ENCODE peak calls at places on chromosomes 1 and 21, in six cellular contexts. One of them, this sample, is unnamed.

GRCh38 chr1:28915036-28915895 is 897 bp downstream of the EPB41 start:
- DNase-seq in body of pancreas: peak
- DNase-seq in spleen: peak
- DNase-seq in bronchial epithelial cell: peak
- DNase-seq in naive thymus-derived CD4-positive, alpha-beta T cell: peak
- DNase-seq in colonic mucosa: peak
- DNase-seq in this sample: peak

GRCh38 chr1:108561731-108562326 is 1.9 kb downstream of the EEIG2 start:
- DNase-seq in bronchial epithelial cell: peak
- DNase-seq in naive thymus-derived CD4-positive, alpha-beta T cell: peak
- DNase-seq in colonic mucosa: peak
- DNase-seq in spleen: peak
- DNase-seq in body of pancreas: peak
- DNase-seq in this sample: peak

GRCh38 chr21:33029975-33030461 is 4.3 kb downstream of the OLIG2 start:
- DNase-seq in naive thymus-derived CD4-positive, alpha-beta T cell: no peak
- DNase-seq in bronchial epithelial cell: no peak
- DNase-seq in colonic mucosa: no peak
- DNase-seq in spleen: no peak
- DNase-seq in body of pancreas: no peak
- DNase-seq in this sample: no peak

GRCh38 chr1:223731076-223731770 is 18.9 kb downstream of the CAPN2 start:
- DNase-seq in colonic mucosa: peak
- DNase-seq in naive thymus-derived CD4-positive, alpha-beta T cell: no peak
- DNase-seq in body of pancreas: no peak
- DNase-seq in spleen: no peak
- DNase-seq in bronchial epithelial cell: peak
- DNase-seq in this sample: no peak

GRCh38 chr1:65964123-65964522 is 171.4 kb downstream of the PDE4B start:
- DNase-seq in bronchial epithelial cell: no peak
- DNase-seq in spleen: no peak
- DNase-seq in colonic mucosa: no peak
- DNase-seq in naive thymus-derived CD4-positive, alpha-beta T cell: no peak
- DNase-seq in body of pancreas: no peak
- DNase-seq in this sample: no peak

GRCh38 chr1:60679524-60679923 is 402.8 kb upstream of the NFIA start:
- DNase-seq in body of pancreas: no peak
- DNase-seq in bronchial epithelial cell: no peak
- DNase-seq in spleen: no peak
- DNase-seq in naive thymus-derived CD4-positive, alpha-beta T cell: no peak
- DNase-seq in colonic mucosa: no peak
- DNase-seq in this sample: peak

GRCh38 chr21:35965699-35966098 is 94.6 kb downstream of the SETD4 start:
- DNase-seq in colonic mucosa: no peak
- DNase-seq in bronchial epithelial cell: peak
- DNase-seq in naive thymus-derived CD4-positive, alpha-beta T cell: no peak
- DNase-seq in spleen: no peak
- DNase-seq in body of pancreas: peak
- DNase-seq in this sample: no peak

GRCh38 chr1:27539901-27540861 is 50.2 kb upstream of the WASF2 start:
- DNase-seq in body of pancreas: no peak
- DNase-seq in colonic mucosa: peak
- DNase-seq in naive thymus-derived CD4-positive, alpha-beta T cell: no peak
- DNase-seq in bronchial epithelial cell: peak
- DNase-seq in spleen: no peak
- DNase-seq in this sample: no peak

GRCh38 chr21:42747267-42747701 is 93.9 kb downstream of the PDE9A start:
- DNase-seq in body of pancreas: no peak
- DNase-seq in colonic mucosa: no peak
- DNase-seq in bronchial epithelial cell: no peak
- DNase-seq in naive thymus-derived CD4-positive, alpha-beta T cell: no peak
- DNase-seq in spleen: peak
- DNase-seq in this sample: peak

GRCh38 chr1:43619314-43619790 is 30.6 kb upstream of the KDM4A start:
- DNase-seq in naive thymus-derived CD4-positive, alpha-beta T cell: no peak
- DNase-seq in bronchial epithelial cell: no peak
- DNase-seq in spleen: no peak
- DNase-seq in colonic mucosa: no peak
- DNase-seq in body of pancreas: no peak
- DNase-seq in this sample: no peak

GRCh38 chr1:186740324-186740723 is 60.1 kb upstream of the PTGS2 start:
- DNase-seq in colonic mucosa: no peak
- DNase-seq in spleen: no peak
- DNase-seq in naive thymus-derived CD4-positive, alpha-beta T cell: no peak
- DNase-seq in body of pancreas: no peak
- DNase-seq in bronchial epithelial cell: no peak
- DNase-seq in this sample: no peak

GRCh38 chr1:30318864-30319718 is 404.3 kb downstream of the MATN1 start:
- DNase-seq in colonic mucosa: no peak
- DNase-seq in spleen: peak
- DNase-seq in bronchial epithelial cell: no peak
- DNase-seq in body of pancreas: no peak
- DNase-seq in naive thymus-derived CD4-positive, alpha-beta T cell: no peak
- DNase-seq in this sample: no peak

GRCh38 chr1:227166559-227166958 is 151.7 kb downstream of the CDC42BPA start:
- DNase-seq in spleen: no peak
- DNase-seq in body of pancreas: no peak
- DNase-seq in bronchial epithelial cell: no peak
- DNase-seq in naive thymus-derived CD4-positive, alpha-beta T cell: no peak
- DNase-seq in colonic mucosa: no peak
- DNase-seq in this sample: peak

GRCh38 chr21:36425286-36425685 is 40.1 kb downstream of the CHAF1B start:
- DNase-seq in spleen: no peak
- DNase-seq in body of pancreas: no peak
- DNase-seq in naive thymus-derived CD4-positive, alpha-beta T cell: no peak
- DNase-seq in colonic mucosa: no peak
- DNase-seq in bronchial epithelial cell: no peak
- DNase-seq in this sample: no peak

GRCh38 chr1:60746278-60746761 is 336.0 kb upstream of the NFIA start:
- DNase-seq in naive thymus-derived CD4-positive, alpha-beta T cell: no peak
- DNase-seq in spleen: no peak
- DNase-seq in body of pancreas: no peak
- DNase-seq in bronchial epithelial cell: no peak
- DNase-seq in colonic mucosa: no peak
- DNase-seq in this sample: no peak

GRCh38 chr1:4847731-4848130 is 193.3 kb downstream of the AJAP1 start:
- DNase-seq in naive thymus-derived CD4-positive, alpha-beta T cell: no peak
- DNase-seq in spleen: no peak
- DNase-seq in body of pancreas: peak
- DNase-seq in colonic mucosa: no peak
- DNase-seq in bronchial epithelial cell: no peak
- DNase-seq in this sample: no peak

GRCh38 chr1:233295775-233296322 is 324 bp upstream of the PCNX2 start:
- DNase-seq in bronchial epithelial cell: no peak
- DNase-seq in body of pancreas: no peak
- DNase-seq in colonic mucosa: no peak
- DNase-seq in spleen: no peak
- DNase-seq in naive thymus-derived CD4-positive, alpha-beta T cell: no peak
- DNase-seq in this sample: no peak

GRCh38 chr1:21783679-21784603 is 992 bp upstream of the USP48 start:
- DNase-seq in body of pancreas: peak
- DNase-seq in spleen: peak
- DNase-seq in naive thymus-derived CD4-positive, alpha-beta T cell: no peak
- DNase-seq in colonic mucosa: peak
- DNase-seq in bronchial epithelial cell: no peak
- DNase-seq in this sample: peak

GRCh38 chr1:32372149-32372756 is 9.9 kb downstream of the TSSK3 start:
- DNase-seq in bronchial epithelial cell: no peak
- DNase-seq in colonic mucosa: no peak
- DNase-seq in spleen: no peak
- DNase-seq in body of pancreas: no peak
- DNase-seq in naive thymus-derived CD4-positive, alpha-beta T cell: peak
- DNase-seq in this sample: no peak

GRCh38 chr1:153779781-153780541 is 4.8 kb downstream of the SLC27A3 start:
- DNase-seq in colonic mucosa: no peak
- DNase-seq in naive thymus-derived CD4-positive, alpha-beta T cell: no peak
- DNase-seq in spleen: no peak
- DNase-seq in bronchial epithelial cell: no peak
- DNase-seq in body of pancreas: peak
- DNase-seq in this sample: no peak

GRCh38 chr1:145729661-145730436 is 10.6 kb downstream of the CD160 start:
- DNase-seq in naive thymus-derived CD4-positive, alpha-beta T cell: no peak
- DNase-seq in body of pancreas: no peak
- DNase-seq in spleen: no peak
- DNase-seq in colonic mucosa: no peak
- DNase-seq in bronchial epithelial cell: no peak
- DNase-seq in this sample: no peak

GRCh38 chr1:90007979-90008404 is 13.1 kb downstream of the ZNF326 start:
- DNase-seq in naive thymus-derived CD4-positive, alpha-beta T cell: no peak
- DNase-seq in spleen: no peak
- DNase-seq in colonic mucosa: no peak
- DNase-seq in bronchial epithelial cell: no peak
- DNase-seq in body of pancreas: no peak
- DNase-seq in this sample: no peak

GRCh38 chr1:12143631-12144155 is 23.1 kb upstream of the TNFRSF1B start:
- DNase-seq in colonic mucosa: peak
- DNase-seq in naive thymus-derived CD4-positive, alpha-beta T cell: no peak
- DNase-seq in body of pancreas: peak
- DNase-seq in bronchial epithelial cell: peak
- DNase-seq in spleen: peak
- DNase-seq in this sample: no peak

GRCh38 chr1:203126151-203126865 is 1.2 kb upstream of the ADORA1 start:
- DNase-seq in bronchial epithelial cell: peak
- DNase-seq in spleen: peak
- DNase-seq in colonic mucosa: no peak
- DNase-seq in naive thymus-derived CD4-positive, alpha-beta T cell: peak
- DNase-seq in body of pancreas: no peak
- DNase-seq in this sample: no peak
- H3K4me3 ChIP-seq in bronchial epithelial cell: no peak
- H3K4me3 ChIP-seq in spleen: no peak
- H3K4me3 ChIP-seq in colonic mucosa: no peak
- H3K4me3 ChIP-seq in naive thymus-derived CD4-positive, alpha-beta T cell: no peak
- H3K4me3 ChIP-seq in body of pancreas: no peak
- H3K4me3 ChIP-seq in this sample: no peak

DNA sequence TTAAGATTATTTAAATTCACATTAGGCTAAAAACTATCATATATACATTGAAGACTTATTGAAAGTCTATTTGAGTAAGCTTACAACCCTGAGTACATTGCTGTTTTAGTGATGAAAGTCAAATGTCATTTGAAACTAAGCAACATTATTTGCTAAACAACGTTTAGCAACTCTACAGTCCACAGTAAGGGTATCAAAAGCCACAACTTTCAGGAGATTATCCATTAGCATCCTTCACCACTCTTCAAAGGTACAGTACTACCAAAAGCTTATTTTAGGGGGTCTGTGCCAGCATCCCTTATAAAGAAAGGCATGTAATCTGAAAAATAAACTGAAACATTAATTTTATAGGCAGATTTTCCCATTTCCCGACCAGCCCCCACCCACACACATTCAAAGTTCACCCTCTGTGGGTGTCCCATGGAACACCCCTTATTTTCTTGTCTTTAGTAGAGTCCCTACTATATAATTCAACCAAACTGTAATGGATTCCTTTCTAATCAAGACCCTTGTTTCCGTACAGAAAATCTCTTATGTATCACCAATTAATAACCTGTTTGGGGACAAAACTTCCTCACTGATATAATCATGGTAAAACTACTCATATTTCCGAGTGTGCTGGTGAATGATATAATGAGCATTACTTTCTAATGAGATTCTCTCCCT is 11.0 kb downstream of the SFPQ start:
- DNase-seq in body of pancreas: no peak
- DNase-seq in bronchial epithelial cell: no peak
- DNase-seq in spleen: no peak
- DNase-seq in colonic mucosa: no peak
- DNase-seq in naive thymus-derived CD4-positive, alpha-beta T cell: no peak
- DNase-seq in this sample: no peak
- H3K4me3 ChIP-seq in body of pancreas: no peak
- H3K4me3 ChIP-seq in bronchial epithelial cell: no peak
- H3K4me3 ChIP-seq in spleen: no peak
- H3K4me3 ChIP-seq in colonic mucosa: no peak
- H3K4me3 ChIP-seq in naive thymus-derived CD4-positive, alpha-beta T cell: no peak
- H3K4me3 ChIP-seq in this sample: no peak

GRCh38 chr1:184648160-184648855 is 106.3 kb downstream of the EDEM3 start:
- DNase-seq in colonic mucosa: no peak
- DNase-seq in naive thymus-derived CD4-positive, alpha-beta T cell: no peak
- DNase-seq in body of pancreas: no peak
- DNase-seq in spleen: no peak
- DNase-seq in bronchial epithelial cell: no peak
- DNase-seq in this sample: no peak

GRCh38 chr1:184649500-184649899 is 105.2 kb downstream of the EDEM3 start:
- DNase-seq in bronchial epithelial cell: no peak
- DNase-seq in body of pancreas: no peak
- DNase-seq in spleen: no peak
- DNase-seq in colonic mucosa: no peak
- DNase-seq in naive thymus-derived CD4-positive, alpha-beta T cell: no peak
- DNase-seq in this sample: no peak

GRCh38 chr1:184648856-184649201 is 105.8 kb downstream of the EDEM3 start:
- DNase-seq in spleen: no peak
- DNase-seq in naive thymus-derived CD4-positive, alpha-beta T cell: no peak
- DNase-seq in colonic mucosa: no peak
- DNase-seq in bronchial epithelial cell: no peak
- DNase-seq in body of pancreas: no peak
- DNase-seq in this sample: no peak

GRCh38 chr1:184647471-184647870 is 107.2 kb downstream of the EDEM3 start:
- DNase-seq in spleen: no peak
- DNase-seq in body of pancreas: no peak
- DNase-seq in naive thymus-derived CD4-positive, alpha-beta T cell: no peak
- DNase-seq in colonic mucosa: no peak
- DNase-seq in bronchial epithelial cell: no peak
- DNase-seq in this sample: no peak

GRCh38 chr1:184650177-184650866 is 104.3 kb downstream of the EDEM3 start:
- DNase-seq in bronchial epithelial cell: no peak
- DNase-seq in body of pancreas: no peak
- DNase-seq in colonic mucosa: no peak
- DNase-seq in naive thymus-derived CD4-positive, alpha-beta T cell: no peak
- DNase-seq in spleen: no peak
- DNase-seq in this sample: no peak
- H3K4me3 ChIP-seq in bronchial epithelial cell: no peak
- H3K4me3 ChIP-seq in body of pancreas: no peak
- H3K4me3 ChIP-seq in colonic mucosa: no peak
- H3K4me3 ChIP-seq in naive thymus-derived CD4-positive, alpha-beta T cell: no peak
- H3K4me3 ChIP-seq in spleen: no peak
- H3K4me3 ChIP-seq in this sample: no peak

GRCh38 chr1:236065509-236066005 is 667 bp upstream of the NID1 start:
- DNase-seq in spleen: no peak
- DNase-seq in bronchial epithelial cell: no peak
- DNase-seq in colonic mucosa: no peak
- DNase-seq in body of pancreas: no peak
- DNase-seq in naive thymus-derived CD4-positive, alpha-beta T cell: no peak
- DNase-seq in this sample: no peak
- H3K4me3 ChIP-seq in spleen: peak
- H3K4me3 ChIP-seq in bronchial epithelial cell: peak
- H3K4me3 ChIP-seq in colonic mucosa: peak
- H3K4me3 ChIP-seq in body of pancreas: peak
- H3K4me3 ChIP-seq in naive thymus-derived CD4-positive, alpha-beta T cell: peak
- H3K4me3 ChIP-seq in this sample: peak

This sample was measured in NT2/D1.